ENCODE peak calls at places on chromosome 1, in four cellular contexts. I is K562, M is GM12878, K is HepG2. Z is an unnamed sample.

GRCh38 chr1:231937013-231937754 is 310.6 kb downstream of the DISC1 start:
- DNase-seq in K (peak; percentile 63), I (peak; percentile 5), M (no peak), Z (peak; percentile 72)

GRCh38 chr1:81654657-81655056 is 146.1 kb upstream of the ADGRL2 start:
- DNase-seq in I (no peak), M (no peak), K (no peak), Z (no peak)

GRCh38 chr1:198902616-198903140 is 263.8 kb downstream of the PTPRC start:
- DNase-seq in I (no peak), M (no peak), K (no peak), Z (no peak)

GRCh38 chr1:71135571-71135970 is 54.7 kb upstream of the ZRANB2 start:
- DNase-seq in M (no peak), K (no peak), I (no peak), Z (no peak)

GRCh38 chr1:40449684-40450490 is at the start of gene ZFP69B:
- DNase-seq in I (peak; percentile 95), K (peak; percentile 85), M (peak; percentile 69), Z (peak; percentile 98)

GRCh38 chr1:31548518-31548898 is 27.8 kb upstream of the TINAGL1 start:
- DNase-seq in K (no peak), M (no peak), I (peak; percentile 75), Z (peak; percentile 32)

GRCh38 chr1:152461544-152461943 is 47.5 kb upstream of the CRNN start:
- DNase-seq in K (peak; percentile 61), I (peak; percentile 68), M (no peak), Z (peak; percentile 44)

GRCh38 chr1:231423648-231424047 is 1.6 kb upstream of the EGLN1 start:
- DNase-seq in K (peak; percentile 94), I (no peak), M (no peak), Z (no peak)

GRCh38 chr1:94039514-94039870 is 81.5 kb downstream of the ABCA4 start:
- DNase-seq in M (no peak), K (peak; percentile 75), I (peak; percentile 78), Z (peak; percentile 74)

GRCh38 chr1:76833856-76834255 is 33.4 kb upstream of the ST6GALNAC5 start:
- DNase-seq in M (no peak), I (no peak), K (no peak), Z (no peak)

GRCh38 chr1:87684194-87684593 is 355.5 kb downstream of the LMO4 start:
- DNase-seq in I (peak; percentile 16), K (no peak), M (no peak), Z (no peak)

GRCh38 chr1:59186656-59187055 is 110.2 kb upstream of the FGGY start:
- DNase-seq in K (peak; percentile 8), M (no peak), I (no peak), Z (no peak)

GRCh38 chr1:224786533-224787249 is 142.8 kb upstream of the DNAH14 start:
- DNase-seq in M (no peak), I (no peak), K (no peak), Z (no peak)

GRCh38 chr1:226261818-226262217 is 38.4 kb downstream of the MIXL1 start:
- DNase-seq in M (no peak), K (no peak), I (no peak), Z (no peak)

GRCh38 chr1:3475839-3476573 is 21.5 kb downstream of the ARHGEF16 start:
- DNase-seq in K (no peak), I (no peak), M (no peak), Z (no peak)

GRCh38 chr1:42915456-42915855 is 43.2 kb downstream of the SLC2A1 start:
- DNase-seq in M (no peak), K (no peak), I (no peak), Z (no peak)

GRCh38 chr1:40096646-40096976 is 441 bp downstream of the PPT1 start:
- DNase-seq in K (no peak), I (no peak), M (peak; percentile 13), Z (no peak)

GRCh38 chr1:204688007-204688406 is 2.5 kb upstream of the LRRN2 start:
- DNase-seq in K (no peak), I (no peak), M (no peak), Z (no peak)

GRCh38 chr1:231363624-231364023 is 25.5 kb downstream of the SPRTN start:
- DNase-seq in M (no peak), K (no peak), I (no peak), Z (no peak)

GRCh38 chr1:174407705-174408104 is 40.1 kb upstream of the GPR52 start:
- DNase-seq in K (no peak), M (no peak), I (no peak), Z (no peak)

GRCh38 chr1:16625497-16626408 is 12.4 kb upstream of the NBPF1 start:
- DNase-seq in I (no peak), M (no peak), K (no peak), Z (peak; percentile 53)

GRCh38 chr1:52662645-52663313 is 29.8 kb downstream of the SHISAL2A start:
- DNase-seq in M (no peak), K (peak; percentile 57), I (no peak), Z (peak; percentile 40)

GRCh38 chr1:38334930-38335592 is 288.5 kb upstream of the POU3F1 start:
- DNase-seq in K (no peak), I (peak; percentile 40), M (no peak), Z (no peak)

GRCh38 chr1:23020731-23021130 is 1.5 kb downstream of the KDM1A start:
- DNase-seq in I (no peak), K (peak; percentile 34), M (no peak), Z (peak; percentile 56)

GRCh38 chr1:54375331-54376084 is 30.7 kb downstream of the SSBP3 start:
- DNase-seq in M (no peak), K (no peak), I (peak; percentile 85), Z (peak; percentile 80)

GRCh38 chr1:217539510-217539909 is 91.4 kb downstream of the GPATCH2 start:
- DNase-seq in K (no peak), M (no peak), I (no peak), Z (no peak)

GRCh38 chr1:101238041-101238515 is 1.3 kb downstream of the S1PR1 start:
- DNase-seq in I (no peak), K (no peak), M (no peak), Z (no peak)

GRCh38 chr1:162987866-162988265 is 81.3 kb upstream of the RGS4 start:
- DNase-seq in M (no peak), K (no peak), I (no peak), Z (no peak)

GRCh38 chr1:162626089-162626488 is 6.2 kb upstream of the DDR2 start:
- DNase-seq in K (no peak), M (no peak), I (no peak), Z (no peak)

GRCh38 chr1:235649722-235650163 is at the start of gene GNG4:
- DNase-seq in I (no peak), K (no peak), M (no peak), Z (peak; percentile 98)

GRCh38 chr1:38476111-38476783 is 383.3 kb downstream of the RRAGC start:
- DNase-seq in K (no peak), I (no peak), M (no peak), Z (peak; percentile 27)

GRCh38 chr1:241627453-241628329 is 12.5 kb downstream of the CHML start:
- DNase-seq in K (peak; percentile 60), M (peak; percentile 35), I (peak; percentile 78), Z (no peak)

GRCh38 chr1:196155586-196155985 is 452.7 kb downstream of the KCNT2 start:
- DNase-seq in M (no peak), I (no peak), K (no peak), Z (no peak)
- TF ChIP-seq NFIC in M (no peak), I (no peak), K (no peak), Z (no peak)

DNA sequence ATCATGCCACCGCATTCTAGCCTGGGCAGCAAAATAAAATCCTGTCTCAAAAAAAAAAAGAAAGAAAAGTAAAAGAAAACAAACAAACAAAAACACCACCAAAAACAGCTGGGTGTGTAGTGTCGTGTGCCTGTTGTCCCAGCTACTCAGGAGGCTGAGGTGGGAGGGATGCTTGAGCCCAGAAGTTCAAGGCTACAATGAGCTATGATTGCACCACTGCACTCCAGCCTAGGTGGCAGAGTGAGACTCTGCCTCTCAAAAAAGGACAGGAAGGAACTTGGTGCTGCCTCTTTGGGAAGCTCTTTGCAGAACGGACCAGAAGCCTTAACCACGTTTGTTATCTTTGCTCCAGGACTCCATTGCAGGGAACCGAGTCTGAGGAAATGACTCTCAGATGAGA is 11.0 kb downstream of the KIF17 start:
- DNase-seq in K (no peak), M (no peak), I (no peak), Z (no peak)
- TF ChIP-seq USF2 in K (no peak), M (no peak), I (no peak), Z (no peak)

GRCh38 chr1:5227114-5227513 is 572.7 kb downstream of the AJAP1 start:
- DNase-seq in I (no peak), K (no peak), M (no peak), Z (no peak)

GRCh38 chr1:5226390-5226704 is 571.9 kb downstream of the AJAP1 start:
- DNase-seq in M (no peak), I (no peak), K (no peak), Z (no peak)

GRCh38 chr1:5222626-5223025 is 568.2 kb downstream of the AJAP1 start:
- DNase-seq in I (no peak), K (no peak), M (no peak), Z (no peak)

GRCh38 chr1:5223266-5223665 is 568.9 kb downstream of the AJAP1 start:
- DNase-seq in K (no peak), I (no peak), M (no peak), Z (no peak)

DNA sequence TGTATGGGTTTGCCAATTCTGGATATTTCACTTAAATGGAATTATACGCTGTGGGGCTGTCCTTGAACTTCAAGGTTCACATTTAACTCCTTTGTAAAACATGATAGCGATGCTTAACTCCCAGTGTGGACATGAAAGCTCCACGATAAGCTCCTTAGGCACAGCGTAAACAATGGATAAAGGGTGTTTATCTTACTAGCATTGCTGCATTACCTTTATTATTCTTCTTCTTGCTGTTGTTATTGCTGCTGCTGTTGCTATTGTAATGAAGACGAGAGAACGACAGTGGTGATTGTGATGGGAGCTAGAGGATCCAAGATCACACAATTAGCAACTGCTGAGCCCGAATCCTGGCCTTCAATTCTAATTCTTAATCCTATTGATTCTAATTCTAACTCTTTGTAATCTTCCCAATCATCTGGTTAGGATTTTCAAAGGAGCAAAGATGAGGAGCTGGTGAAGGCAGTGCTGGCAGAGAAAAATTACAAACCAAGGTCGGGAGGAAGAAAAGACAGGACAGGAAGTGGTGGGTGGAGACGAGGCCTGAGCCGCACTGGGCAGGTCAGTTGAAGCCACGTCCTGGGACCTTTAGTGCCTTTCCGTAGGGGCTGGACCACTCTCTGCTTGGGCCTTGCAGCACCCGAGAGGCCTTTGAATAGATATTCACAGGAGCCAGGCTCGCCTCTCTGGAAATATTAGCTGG is 571.4 kb downstream of the AJAP1 start:
- DNase-seq in M (no peak), K (no peak), I (no peak), Z (no peak)
- TF ChIP-seq REST in M (no peak), K (no peak), I (no peak), Z (no peak)

GRCh38 chr1:171251042-171251740 is 2.9 kb downstream of the FMO1 start:
- DNase-seq in I (peak; percentile 12), K (no peak), M (no peak), Z (no peak)
- TF ChIP-seq NFIC in I (no peak), K (no peak), M (no peak), Z (no peak)

Z was measured in SK-N-SH.